ENCODE peak calls at places on chromosomes 7 and 10, in six cellular contexts. One of them, this sample, is unnamed.

GRCh38 chr10:114628106-114628505 is 30.0 kb downstream of the ABLIM1 start:
- DNase-seq in ACHN: no peak
- DNase-seq in astrocyte of the cerebellum: no peak
- DNase-seq in activated effector memory CD4-positive, alpha-beta T cell treated with Interleukin-2 at 50 U/mL for 16 hours: no peak
- DNase-seq in NAMALWA: no peak
- DNase-seq in thoracic aorta: no peak
- DNase-seq in this sample: no peak

GRCh38 chr7:156618078-156618790 is 22.3 kb upstream of the RNF32 start:
- DNase-seq in ACHN: no peak
- DNase-seq in thoracic aorta: no peak
- DNase-seq in activated effector memory CD4-positive, alpha-beta T cell treated with Interleukin-2 at 50 U/mL for 16 hours: no peak
- DNase-seq in NAMALWA: no peak
- DNase-seq in astrocyte of the cerebellum: no peak
- DNase-seq in this sample: no peak

GRCh38 chr10:5585517-5586222 is 60.9 kb downstream of the CALML3 start:
- DNase-seq in NAMALWA: no peak
- DNase-seq in thoracic aorta: no peak
- DNase-seq in activated effector memory CD4-positive, alpha-beta T cell treated with Interleukin-2 at 50 U/mL for 16 hours: no peak
- DNase-seq in astrocyte of the cerebellum: peak
- DNase-seq in ACHN: no peak
- DNase-seq in this sample: no peak

GRCh38 chr10:119176166-119176565 is 2.4 kb downstream of the PRDX3 start:
- DNase-seq in astrocyte of the cerebellum: no peak
- DNase-seq in NAMALWA: no peak
- DNase-seq in activated effector memory CD4-positive, alpha-beta T cell treated with Interleukin-2 at 50 U/mL for 16 hours: no peak
- DNase-seq in ACHN: no peak
- DNase-seq in thoracic aorta: no peak
- DNase-seq in this sample: no peak

GRCh38 chr10:89296227-89296648 is 5.6 kb upstream of the IFIT2 start:
- DNase-seq in thoracic aorta: no peak
- DNase-seq in activated effector memory CD4-positive, alpha-beta T cell treated with Interleukin-2 at 50 U/mL for 16 hours: no peak
- DNase-seq in NAMALWA: peak
- DNase-seq in ACHN: no peak
- DNase-seq in astrocyte of the cerebellum: no peak
- DNase-seq in this sample: no peak

GRCh38 chr10:71980181-71981023 is 16.2 kb downstream of the CHST3 start:
- DNase-seq in thoracic aorta: no peak
- DNase-seq in ACHN: no peak
- DNase-seq in astrocyte of the cerebellum: no peak
- DNase-seq in NAMALWA: no peak
- DNase-seq in activated effector memory CD4-positive, alpha-beta T cell treated with Interleukin-2 at 50 U/mL for 16 hours: no peak
- DNase-seq in this sample: no peak

GRCh38 chr7:1535100-1535458 is 4.6 kb downstream of the MAFK start:
- DNase-seq in thoracic aorta: no peak
- DNase-seq in activated effector memory CD4-positive, alpha-beta T cell treated with Interleukin-2 at 50 U/mL for 16 hours: no peak
- DNase-seq in NAMALWA: no peak
- DNase-seq in ACHN: no peak
- DNase-seq in astrocyte of the cerebellum: no peak
- DNase-seq in this sample: no peak

GRCh38 chr10:97648557-97649404 is 8.3 kb downstream of the PI4K2A start:
- DNase-seq in ACHN: peak
- DNase-seq in activated effector memory CD4-positive, alpha-beta T cell treated with Interleukin-2 at 50 U/mL for 16 hours: peak
- DNase-seq in astrocyte of the cerebellum: no peak
- DNase-seq in thoracic aorta: no peak
- DNase-seq in NAMALWA: peak
- DNase-seq in this sample: no peak

GRCh38 chr7:10934292-10934691 is 39.4 kb upstream of the PHF14 start:
- DNase-seq in thoracic aorta: no peak
- DNase-seq in NAMALWA: no peak
- DNase-seq in astrocyte of the cerebellum: peak
- DNase-seq in ACHN: no peak
- DNase-seq in activated effector memory CD4-positive, alpha-beta T cell treated with Interleukin-2 at 50 U/mL for 16 hours: no peak
- DNase-seq in this sample: peak

GRCh38 chr10:76514891-76515290 is 1083.5 kb downstream of the LRMDA start:
- DNase-seq in NAMALWA: no peak
- DNase-seq in activated effector memory CD4-positive, alpha-beta T cell treated with Interleukin-2 at 50 U/mL for 16 hours: no peak
- DNase-seq in astrocyte of the cerebellum: no peak
- DNase-seq in thoracic aorta: no peak
- DNase-seq in ACHN: no peak
- DNase-seq in this sample: no peak

GRCh38 chr10:43136432-43136831 is 1.8 kb upstream of the CSGALNACT2 start:
- DNase-seq in ACHN: no peak
- DNase-seq in astrocyte of the cerebellum: no peak
- DNase-seq in thoracic aorta: no peak
- DNase-seq in NAMALWA: no peak
- DNase-seq in activated effector memory CD4-positive, alpha-beta T cell treated with Interleukin-2 at 50 U/mL for 16 hours: no peak
- DNase-seq in this sample: no peak

GRCh38 chr10:23522345-23522744 is 83.5 kb downstream of the OTUD1 start:
- DNase-seq in thoracic aorta: no peak
- DNase-seq in astrocyte of the cerebellum: no peak
- DNase-seq in activated effector memory CD4-positive, alpha-beta T cell treated with Interleukin-2 at 50 U/mL for 16 hours: no peak
- DNase-seq in ACHN: no peak
- DNase-seq in NAMALWA: no peak
- DNase-seq in this sample: no peak

GRCh38 chr10:124313374-124313773 is 105.3 kb downstream of the OAT start:
- DNase-seq in NAMALWA: no peak
- DNase-seq in activated effector memory CD4-positive, alpha-beta T cell treated with Interleukin-2 at 50 U/mL for 16 hours: no peak
- DNase-seq in ACHN: no peak
- DNase-seq in astrocyte of the cerebellum: no peak
- DNase-seq in thoracic aorta: no peak
- DNase-seq in this sample: no peak

GRCh38 chr7:134710854-134711624 is 64.4 kb downstream of the BPGM start:
- DNase-seq in activated effector memory CD4-positive, alpha-beta T cell treated with Interleukin-2 at 50 U/mL for 16 hours: peak
- DNase-seq in astrocyte of the cerebellum: no peak
- DNase-seq in NAMALWA: no peak
- DNase-seq in ACHN: no peak
- DNase-seq in thoracic aorta: no peak
- DNase-seq in this sample: no peak

GRCh38 chr10:4068255-4069028 is 283.4 kb upstream of the KLF6 start:
- DNase-seq in thoracic aorta: no peak
- DNase-seq in ACHN: no peak
- DNase-seq in NAMALWA: no peak
- DNase-seq in astrocyte of the cerebellum: no peak
- DNase-seq in activated effector memory CD4-positive, alpha-beta T cell treated with Interleukin-2 at 50 U/mL for 16 hours: no peak
- DNase-seq in this sample: no peak

This sample was measured in retinal pigment epithelial cell.